ENCODE peak calls at places on chromosome 20, in four cellular contexts. One of them, this sample, is unnamed.
A peak's percentile ranks its signal among the peaks of the same experiment; 100 is the strongest.

GRCh38 chr20:12969071-12969669 is 39.6 kb upstream of the SPTLC3 start:
- DNase-seq in brain microvascular endothelial cell: no peak
- DNase-seq in stimulated activated CD4-positive, alpha-beta T cell treated with anti-CD3 and anti-CD28 coated beads, Interleukin-1b, Interleukin-23, amount 100 ng/mL, for 24 hours: no peak
- DNase-seq in T follicular helper cell: no peak
- DNase-seq in this sample: no peak

GRCh38 chr20:50724851-50725721 is 6.3 kb upstream of the PARD6B start:
- DNase-seq in brain microvascular endothelial cell: peak; percentile 98
- DNase-seq in stimulated activated CD4-positive, alpha-beta T cell treated with anti-CD3 and anti-CD28 coated beads, Interleukin-1b, Interleukin-23, amount 100 ng/mL, for 24 hours: peak; percentile 62
- DNase-seq in T follicular helper cell: no peak
- DNase-seq in this sample: peak; percentile 34

GRCh38 chr20:1130849-1131248 is 12.4 kb downstream of the PSMF1 start:
- DNase-seq in brain microvascular endothelial cell: no peak
- DNase-seq in stimulated activated CD4-positive, alpha-beta T cell treated with anti-CD3 and anti-CD28 coated beads, Interleukin-1b, Interleukin-23, amount 100 ng/mL, for 24 hours: no peak
- DNase-seq in T follicular helper cell: no peak
- DNase-seq in this sample: no peak

GRCh38 chr20:709421-709820 is 33.8 kb upstream of the SCRT2 start:
- DNase-seq in brain microvascular endothelial cell: no peak
- DNase-seq in stimulated activated CD4-positive, alpha-beta T cell treated with anti-CD3 and anti-CD28 coated beads, Interleukin-1b, Interleukin-23, amount 100 ng/mL, for 24 hours: no peak
- DNase-seq in T follicular helper cell: no peak
- DNase-seq in this sample: no peak

GRCh38 chr20:13455713-13456112 is 183.0 kb downstream of the TASP1 start:
- DNase-seq in brain microvascular endothelial cell: no peak
- DNase-seq in stimulated activated CD4-positive, alpha-beta T cell treated with anti-CD3 and anti-CD28 coated beads, Interleukin-1b, Interleukin-23, amount 100 ng/mL, for 24 hours: no peak
- DNase-seq in T follicular helper cell: no peak
- DNase-seq in this sample: no peak

GRCh38 chr20:1808101-1808500 is 87.1 kb upstream of the SIRPA start:
- DNase-seq in brain microvascular endothelial cell: no peak
- DNase-seq in stimulated activated CD4-positive, alpha-beta T cell treated with anti-CD3 and anti-CD28 coated beads, Interleukin-1b, Interleukin-23, amount 100 ng/mL, for 24 hours: no peak
- DNase-seq in T follicular helper cell: no peak
- DNase-seq in this sample: no peak

GRCh38 chr20:44714701-44715494 is at the start of gene CCN5:
- DNase-seq in brain microvascular endothelial cell: peak; percentile 60
- DNase-seq in stimulated activated CD4-positive, alpha-beta T cell treated with anti-CD3 and anti-CD28 coated beads, Interleukin-1b, Interleukin-23, amount 100 ng/mL, for 24 hours: no peak
- DNase-seq in T follicular helper cell: no peak
- DNase-seq in this sample: peak; percentile 55

GRCh38 chr20:16759161-16759523 is 11.0 kb downstream of the OTOR start:
- DNase-seq in brain microvascular endothelial cell: no peak
- DNase-seq in stimulated activated CD4-positive, alpha-beta T cell treated with anti-CD3 and anti-CD28 coated beads, Interleukin-1b, Interleukin-23, amount 100 ng/mL, for 24 hours: no peak
- DNase-seq in T follicular helper cell: no peak
- DNase-seq in this sample: no peak

GRCh38 chr20:50194831-50195523 is 4.3 kb downstream of the CEBPB start:
- DNase-seq in brain microvascular endothelial cell: no peak
- DNase-seq in stimulated activated CD4-positive, alpha-beta T cell treated with anti-CD3 and anti-CD28 coated beads, Interleukin-1b, Interleukin-23, amount 100 ng/mL, for 24 hours: no peak
- DNase-seq in T follicular helper cell: no peak
- DNase-seq in this sample: no peak

GRCh38 chr20:15977026-15977425 is 596.2 kb downstream of the KIF16B start:
- DNase-seq in brain microvascular endothelial cell: no peak
- DNase-seq in stimulated activated CD4-positive, alpha-beta T cell treated with anti-CD3 and anti-CD28 coated beads, Interleukin-1b, Interleukin-23, amount 100 ng/mL, for 24 hours: no peak
- DNase-seq in T follicular helper cell: no peak
- DNase-seq in this sample: no peak

GRCh38 chr20:45779011-45779915 is 12.4 kb downstream of the WFDC3 start:
- DNase-seq in brain microvascular endothelial cell: peak; percentile 98
- DNase-seq in stimulated activated CD4-positive, alpha-beta T cell treated with anti-CD3 and anti-CD28 coated beads, Interleukin-1b, Interleukin-23, amount 100 ng/mL, for 24 hours: no peak
- DNase-seq in T follicular helper cell: no peak
- DNase-seq in this sample: peak; percentile 99

GRCh38 chr20:47217482-47218446 is 138.7 kb downstream of the ZMYND8 start:
- DNase-seq in brain microvascular endothelial cell: no peak
- DNase-seq in stimulated activated CD4-positive, alpha-beta T cell treated with anti-CD3 and anti-CD28 coated beads, Interleukin-1b, Interleukin-23, amount 100 ng/mL, for 24 hours: no peak
- DNase-seq in T follicular helper cell: no peak
- DNase-seq in this sample: no peak

GRCh38 chr20:12847862-12848261 is 160.9 kb upstream of the SPTLC3 start:
- DNase-seq in brain microvascular endothelial cell: peak; percentile 15
- DNase-seq in stimulated activated CD4-positive, alpha-beta T cell treated with anti-CD3 and anti-CD28 coated beads, Interleukin-1b, Interleukin-23, amount 100 ng/mL, for 24 hours: no peak
- DNase-seq in T follicular helper cell: no peak
- DNase-seq in this sample: peak; percentile 2

GRCh38 chr20:56429496-56429895 is 17.4 kb downstream of the CASS4 start:
- DNase-seq in brain microvascular endothelial cell: peak; percentile 90
- DNase-seq in stimulated activated CD4-positive, alpha-beta T cell treated with anti-CD3 and anti-CD28 coated beads, Interleukin-1b, Interleukin-23, amount 100 ng/mL, for 24 hours: no peak
- DNase-seq in T follicular helper cell: no peak
- DNase-seq in this sample: no peak

GRCh38 chr20:62117658-62118057 is 4.6 kb upstream of the LSM14B start:
- DNase-seq in brain microvascular endothelial cell: no peak
- DNase-seq in stimulated activated CD4-positive, alpha-beta T cell treated with anti-CD3 and anti-CD28 coated beads, Interleukin-1b, Interleukin-23, amount 100 ng/mL, for 24 hours: no peak
- DNase-seq in T follicular helper cell: peak; percentile 69
- DNase-seq in this sample: no peak

GRCh38 chr20:9344080-9344920 is 170.1 kb upstream of the LAMP5 start:
- DNase-seq in brain microvascular endothelial cell: peak; percentile 35
- DNase-seq in stimulated activated CD4-positive, alpha-beta T cell treated with anti-CD3 and anti-CD28 coated beads, Interleukin-1b, Interleukin-23, amount 100 ng/mL, for 24 hours: no peak
- DNase-seq in T follicular helper cell: no peak
- DNase-seq in this sample: no peak

GRCh38 chr20:33785503-33785902 is 25.6 kb upstream of the CHMP4B start:
- DNase-seq in brain microvascular endothelial cell: no peak
- DNase-seq in stimulated activated CD4-positive, alpha-beta T cell treated with anti-CD3 and anti-CD28 coated beads, Interleukin-1b, Interleukin-23, amount 100 ng/mL, for 24 hours: no peak
- DNase-seq in T follicular helper cell: no peak
- DNase-seq in this sample: no peak

GRCh38 chr20:40111282-40111681 is 577.8 kb downstream of the MAFB start:
- DNase-seq in brain microvascular endothelial cell: no peak
- DNase-seq in stimulated activated CD4-positive, alpha-beta T cell treated with anti-CD3 and anti-CD28 coated beads, Interleukin-1b, Interleukin-23, amount 100 ng/mL, for 24 hours: no peak
- DNase-seq in T follicular helper cell: no peak
- DNase-seq in this sample: no peak

GRCh38 chr20:17710379-17711305 is 10.9 kb downstream of the BANF2 start:
- DNase-seq in brain microvascular endothelial cell: no peak
- DNase-seq in stimulated activated CD4-positive, alpha-beta T cell treated with anti-CD3 and anti-CD28 coated beads, Interleukin-1b, Interleukin-23, amount 100 ng/mL, for 24 hours: no peak
- DNase-seq in T follicular helper cell: no peak
- DNase-seq in this sample: no peak